ENCODE peak calls at places on chromosomes 11 and 22, in four cellular contexts. D is A549, K is AG04450, Y is prostate gland. J is an unnamed sample.

GRCh38 chr11:2525166-2525861 is 80.5 kb downstream of the KCNQ1 start:
- DNase-seq in D (no peak), K (no peak), Y (no peak), J (no peak)

GRCh38 chr11:66112640-66113098 is 42.6 kb downstream of the PACS1 start:
- DNase-seq in D (no peak), K (no peak), Y (no peak), J (no peak)

GRCh38 chr22:48517039-48518030 is 1310.3 kb downstream of the BRD1 start:
- DNase-seq in D (peak), K (no peak), Y (no peak), J (no peak)

GRCh38 chr11:124297921-124298320 is 15.8 kb downstream of the OR8D1 start:
- DNase-seq in D (no peak), K (no peak), Y (no peak), J (no peak)

GRCh38 chr11:93753241-93753640 is 11.8 kb downstream of the C11orf54 start:
- DNase-seq in D (no peak), K (no peak), Y (no peak), J (no peak)

GRCh38 chr11:111777094-111778046 is 11.2 kb upstream of the PPP2R1B start:
- DNase-seq in D (peak), K (peak), Y (peak), J (peak)

GRCh38 chr22:43921361-43921760 is 2.2 kb upstream of the PNPLA3 start:
- DNase-seq in D (no peak), K (no peak), Y (no peak), J (no peak)

GRCh38 chr22:46079861-46080821 is 70.2 kb upstream of the PPARA start:
- DNase-seq in D (no peak), K (no peak), Y (peak), J (no peak)

GRCh38 chr22:17120711-17121234 is 387 bp downstream of the TMEM121B start:
- DNase-seq in D (no peak), K (no peak), Y (no peak), J (no peak)

GRCh38 chr11:46877580-46877979 is 31.5 kb upstream of the CKAP5 start:
- DNase-seq in D (no peak), K (no peak), Y (no peak), J (no peak)

GRCh38 chr11:61549662-61550568 is 31.0 kb downstream of the SYT7 start:
- DNase-seq in D (no peak), K (no peak), Y (no peak), J (no peak)

GRCh38 chr11:31927982-31928381 is 116.9 kb upstream of the PAX6 start:
- DNase-seq in D (no peak), K (no peak), Y (no peak), J (no peak)

GRCh38 chr22:35542157-35542971 is 1.7 kb downstream of the RASD2 start:
- DNase-seq in D (no peak), K (no peak), Y (no peak), J (no peak)

J was measured in Caco-2.